ENCODE peak calls at places on chromosomes 16 and 17, in six cellular contexts. One of them, this sample, is unnamed. For H3K4me1, the result is how much of the 10 kb centered on the place peaks cover.

GRCh38 chr17:81094224-81094743 is 59.3 kb downstream of the BAIAP2 start:
- ATAC-seq in upper lobe of right lung: no peak
- ATAC-seq in RWPE2: no peak
- ATAC-seq in heart right ventricle: no peak
- ATAC-seq in pancreas: no peak
- ATAC-seq in HepG2: no peak
- ATAC-seq in this sample: no peak

GRCh38 chr17:3033741-3034577 is 29.4 kb downstream of the OR1D5 start:
- ATAC-seq in upper lobe of right lung: peak
- ATAC-seq in RWPE2: no peak
- ATAC-seq in heart right ventricle: peak
- ATAC-seq in pancreas: no peak
- ATAC-seq in HepG2: no peak
- ATAC-seq in this sample: no peak

GRCh38 chr17:42564815-42565522 is 1.9 kb upstream of the MLX start:
- ATAC-seq in upper lobe of right lung: no peak
- ATAC-seq in RWPE2: no peak
- ATAC-seq in heart right ventricle: no peak
- ATAC-seq in pancreas: no peak
- ATAC-seq in HepG2: peak
- ATAC-seq in this sample: no peak

GRCh38 chr17:38403491-38403890 is 24.8 kb upstream of the ARHGAP23 start:
- ATAC-seq in upper lobe of right lung: no peak
- ATAC-seq in RWPE2: no peak
- ATAC-seq in heart right ventricle: no peak
- ATAC-seq in pancreas: no peak
- ATAC-seq in HepG2: no peak
- ATAC-seq in this sample: no peak

GRCh38 chr16:89564476-89565255 is 4.2 kb downstream of the RPL13 start:
- ATAC-seq in upper lobe of right lung: no peak
- ATAC-seq in RWPE2: peak
- ATAC-seq in heart right ventricle: no peak
- ATAC-seq in pancreas: no peak
- ATAC-seq in HepG2: peak
- ATAC-seq in this sample: no peak

GRCh38 chr16:25052161-25052511 is 37.0 kb upstream of the ARHGAP17 start:
- ATAC-seq in upper lobe of right lung: peak
- ATAC-seq in RWPE2: no peak
- ATAC-seq in heart right ventricle: peak
- ATAC-seq in pancreas: peak
- ATAC-seq in HepG2: no peak
- ATAC-seq in this sample: no peak

GRCh38 chr17:66441012-66441703 is 138.7 kb downstream of the PRKCA start:
- ATAC-seq in upper lobe of right lung: peak
- ATAC-seq in RWPE2: peak
- ATAC-seq in heart right ventricle: no peak
- ATAC-seq in pancreas: no peak
- ATAC-seq in HepG2: no peak
- ATAC-seq in this sample: no peak

GRCh38 chr17:16470302-16470701 is 21.7 kb downstream of the LRRC75A start:
- ATAC-seq in upper lobe of right lung: no peak
- ATAC-seq in RWPE2: no peak
- ATAC-seq in heart right ventricle: peak
- ATAC-seq in pancreas: no peak
- ATAC-seq in HepG2: no peak
- ATAC-seq in this sample: no peak

GRCh38 chr16:53741546-53741945 is 37.6 kb downstream of the FTO start:
- ATAC-seq in upper lobe of right lung: no peak
- ATAC-seq in RWPE2: no peak
- ATAC-seq in heart right ventricle: no peak
- ATAC-seq in pancreas: no peak
- ATAC-seq in HepG2: no peak
- ATAC-seq in this sample: no peak

GRCh38 chr16:53743149-53743566 is 39.2 kb downstream of the FTO start:
- ATAC-seq in upper lobe of right lung: peak
- ATAC-seq in RWPE2: no peak
- ATAC-seq in heart right ventricle: no peak
- ATAC-seq in pancreas: no peak
- ATAC-seq in HepG2: peak
- ATAC-seq in this sample: no peak

GRCh38 chr16:53744449-53744848 is 40.5 kb downstream of the FTO start:
- ATAC-seq in upper lobe of right lung: peak
- ATAC-seq in RWPE2: no peak
- ATAC-seq in heart right ventricle: no peak
- ATAC-seq in pancreas: peak
- ATAC-seq in HepG2: peak
- ATAC-seq in this sample: no peak

GRCh38 chr16:53745126-53745525 is 41.2 kb downstream of the FTO start:
- ATAC-seq in upper lobe of right lung: no peak
- ATAC-seq in RWPE2: peak
- ATAC-seq in heart right ventricle: no peak
- ATAC-seq in pancreas: peak
- ATAC-seq in HepG2: no peak
- ATAC-seq in this sample: peak

DNA sequence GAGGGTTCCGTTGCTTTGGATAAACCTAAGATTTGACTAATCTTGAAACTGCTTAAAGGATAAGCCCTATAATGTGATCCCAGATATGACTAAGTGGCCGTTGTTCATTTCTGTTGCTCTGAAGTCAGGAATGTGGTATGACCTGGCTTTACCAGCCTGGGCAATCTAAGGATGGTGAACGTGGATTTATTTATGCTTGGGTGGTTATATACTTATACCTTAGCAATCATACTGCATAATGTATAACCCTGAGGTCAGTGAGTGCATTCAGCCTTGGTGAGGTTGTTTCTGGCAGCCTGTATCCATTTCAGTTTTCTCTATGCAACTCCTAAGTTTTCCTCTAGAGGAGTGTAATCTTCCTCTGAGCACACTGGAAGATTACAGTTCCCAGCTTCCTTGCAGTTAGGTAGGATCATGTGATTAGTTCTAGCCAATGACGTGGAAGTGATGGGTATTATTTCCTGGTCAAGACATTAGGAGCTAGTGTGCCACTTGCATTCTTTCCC is 41.9 kb downstream of the FTO start:
- ATAC-seq in upper lobe of right lung: no peak
- ATAC-seq in RWPE2: peak
- ATAC-seq in heart right ventricle: no peak
- ATAC-seq in pancreas: no peak
- ATAC-seq in HepG2: peak
- ATAC-seq in this sample: no peak
- TF ChIP-seq CTCF in upper lobe of right lung: no peak
- TF ChIP-seq CTCF in RWPE2: peak
- TF ChIP-seq CTCF in heart right ventricle: no peak
- TF ChIP-seq CTCF in pancreas: no peak
- TF ChIP-seq CTCF in HepG2: no peak
- TF ChIP-seq CTCF in this sample: no peak

GRCh38 chr17:76138234-76138895 is 2.7 kb downstream of the FOXJ1 start:
- ATAC-seq in upper lobe of right lung: peak
- ATAC-seq in RWPE2: no peak
- ATAC-seq in heart right ventricle: no peak
- ATAC-seq in pancreas: peak
- ATAC-seq in HepG2: peak
- ATAC-seq in this sample: no peak

GRCh38 chr17:76138896-76139248 is 2.2 kb downstream of the FOXJ1 start:
- ATAC-seq in upper lobe of right lung: no peak
- ATAC-seq in RWPE2: no peak
- ATAC-seq in heart right ventricle: no peak
- ATAC-seq in pancreas: no peak
- ATAC-seq in HepG2: peak
- ATAC-seq in this sample: no peak

GRCh38 chr17:76140661-76141211 is 309 bp downstream of the FOXJ1 start:
- ATAC-seq in upper lobe of right lung: no peak
- ATAC-seq in RWPE2: no peak
- ATAC-seq in heart right ventricle: no peak
- ATAC-seq in pancreas: no peak
- ATAC-seq in HepG2: no peak
- ATAC-seq in this sample: no peak

GRCh38 chr17:76139801-76140660 is 1.0 kb downstream of the FOXJ1 start:
- ATAC-seq in upper lobe of right lung: peak
- ATAC-seq in RWPE2: no peak
- ATAC-seq in heart right ventricle: no peak
- ATAC-seq in pancreas: no peak
- ATAC-seq in HepG2: no peak
- ATAC-seq in this sample: no peak

GRCh38 chr17:76139261-76139752 is 1.7 kb downstream of the FOXJ1 start:
- ATAC-seq in upper lobe of right lung: no peak
- ATAC-seq in RWPE2: no peak
- ATAC-seq in heart right ventricle: no peak
- ATAC-seq in pancreas: no peak
- ATAC-seq in HepG2: no peak
- ATAC-seq in this sample: no peak
- H3K27ac ChIP-seq in upper lobe of right lung: peak
- H3K27ac ChIP-seq in RWPE2: no peak
- H3K27ac ChIP-seq in heart right ventricle: no peak
- H3K27ac ChIP-seq in pancreas: no peak
- H3K27ac ChIP-seq in HepG2: peak
- H3K27ac ChIP-seq in this sample: no peak

DNA sequence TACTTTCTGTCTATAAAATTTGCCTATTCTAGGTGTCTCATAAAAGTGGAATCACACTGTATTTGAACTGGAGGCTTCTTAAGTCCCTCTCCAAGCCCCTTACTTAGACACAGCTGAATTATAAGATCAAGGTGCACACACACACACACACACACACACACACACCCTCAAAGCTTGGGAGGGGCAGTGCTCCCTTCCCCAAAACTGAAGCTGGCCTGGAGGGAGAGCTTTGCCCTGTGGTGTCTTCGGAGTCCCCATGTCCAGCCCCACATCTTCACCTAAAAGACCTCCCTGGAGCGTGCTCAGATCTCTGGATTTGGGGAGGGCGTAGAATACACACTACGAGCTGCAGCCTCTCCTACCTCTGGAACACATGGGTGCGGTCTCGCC is 828 bp downstream of the EMP2 start:
- ATAC-seq in upper lobe of right lung: peak
- ATAC-seq in RWPE2: peak
- ATAC-seq in heart right ventricle: no peak
- ATAC-seq in pancreas: no peak
- ATAC-seq in HepG2: no peak
- ATAC-seq in this sample: no peak
- H3K4me1 ChIP-seq in upper lobe of right lung: under half
- H3K4me1 ChIP-seq in RWPE2: under half
- H3K4me1 ChIP-seq in heart right ventricle: half or more
- H3K4me1 ChIP-seq in pancreas: under half
- H3K4me1 ChIP-seq in HepG2: half or more
- H3K4me1 ChIP-seq in this sample: under half

DNA sequence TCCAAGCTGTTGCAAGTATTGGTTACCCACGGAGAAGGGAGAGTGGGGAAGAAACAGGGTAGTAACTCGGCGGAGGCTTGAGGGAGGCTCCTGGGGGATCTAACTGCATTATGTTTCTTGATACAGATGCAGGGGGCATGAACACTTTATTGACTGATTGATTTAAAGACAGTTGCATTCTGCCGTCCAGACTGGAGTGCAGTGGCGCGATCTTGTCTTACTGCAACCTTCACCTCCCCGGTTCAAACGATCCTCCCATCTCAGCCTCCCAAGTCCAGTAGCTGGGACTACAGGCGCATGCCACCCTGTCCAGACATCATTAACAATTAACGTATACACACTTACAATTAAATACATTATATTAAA is 15.1 kb upstream of the ERN2 start:
- ATAC-seq in upper lobe of right lung: no peak
- ATAC-seq in RWPE2: no peak
- ATAC-seq in heart right ventricle: no peak
- ATAC-seq in pancreas: no peak
- ATAC-seq in HepG2: peak
- ATAC-seq in this sample: no peak
- TF ChIP-seq CTCF in upper lobe of right lung: no peak
- TF ChIP-seq CTCF in RWPE2: peak
- TF ChIP-seq CTCF in heart right ventricle: no peak
- TF ChIP-seq CTCF in pancreas: no peak
- TF ChIP-seq CTCF in HepG2: no peak
- TF ChIP-seq CTCF in this sample: no peak

GRCh38 chr17:75571885-75572215 is 15.8 kb upstream of the MYO15B start:
- ATAC-seq in upper lobe of right lung: no peak
- ATAC-seq in RWPE2: no peak
- ATAC-seq in heart right ventricle: no peak
- ATAC-seq in pancreas: no peak
- ATAC-seq in HepG2: no peak
- ATAC-seq in this sample: no peak
- H3K27ac ChIP-seq in upper lobe of right lung: peak
- H3K27ac ChIP-seq in RWPE2: no peak
- H3K27ac ChIP-seq in heart right ventricle: no peak
- H3K27ac ChIP-seq in pancreas: no peak
- H3K27ac ChIP-seq in HepG2: no peak
- H3K27ac ChIP-seq in this sample: no peak